ENCODE peak calls at places on chromosomes 11 and 22, in six cellular contexts. U is mucosa of gallbladder, X is HAP-1, S is nephron progenitor cell, Z is amygdala, F is Calu3. W is an unnamed sample.

GRCh38 chr11:73141309-73142127 is 600 bp downstream of the FCHSD2 start:
- DNase-seq in Z (peak), S (peak), F (peak), U (peak), X (peak), W (peak)

GRCh38 chr11:47010192-47010591 is 73.6 kb downstream of the CSTPP1 start:
- DNase-seq in X (no peak), F (no peak), Z (no peak), S (no peak), U (peak), W (no peak)

GRCh38 chr11:829116-829945 is 1.6 kb downstream of the CRACR2B start:
- DNase-seq in Z (no peak), X (no peak), S (no peak), U (no peak), F (no peak), W (no peak)

GRCh38 chr11:5631969-5632635 is 7.3 kb downstream of the TRIM34 start:
- DNase-seq in U (no peak), Z (no peak), X (no peak), F (no peak), S (no peak), W (no peak)

GRCh38 chr11:111659201-111659600 is 57.0 kb downstream of the SIK2 start:
- DNase-seq in S (no peak), X (no peak), U (no peak), Z (no peak), F (no peak), W (no peak)

GRCh38 chr22:21697866-21698265 is 32.1 kb downstream of the PPIL2 start:
- DNase-seq in S (no peak), X (no peak), Z (no peak), U (no peak), F (no peak), W (no peak)

GRCh38 chr11:121892131-121892681 is 223.8 kb downstream of the BLID start:
- DNase-seq in Z (no peak), S (no peak), F (no peak), U (no peak), X (no peak), W (no peak)

GRCh38 chr11:105109353-105109752 is 30.2 kb downstream of the CARD18 start:
- DNase-seq in U (no peak), X (no peak), S (no peak), Z (no peak), F (no peak), W (no peak)

GRCh38 chr11:64675417-64676252 is 47.4 kb downstream of the NRXN2 start:
- DNase-seq in U (peak), F (no peak), Z (no peak), X (no peak), S (peak), W (peak)

GRCh38 chr11:11411401-11411985 is 58.4 kb upstream of the CSNK2A3 start:
- DNase-seq in S (no peak), Z (no peak), F (no peak), X (no peak), U (no peak), W (no peak)

GRCh38 chr11:47983464-47984397 is 3.4 kb downstream of the PTPRJ start:
- DNase-seq in X (peak), S (no peak), F (no peak), U (no peak), Z (no peak), W (no peak)

GRCh38 chr22:44395116-44396005 is 82.6 kb upstream of the SHISAL1 start:
- DNase-seq in S (no peak), F (no peak), U (no peak), Z (no peak), X (no peak), W (no peak)

GRCh38 chr22:43239102-43239875 is 52.4 kb upstream of the TTLL12 start:
- DNase-seq in F (no peak), Z (no peak), X (no peak), S (no peak), U (no peak), W (peak)

GRCh38 chr22:48559647-48560388 is 1267.9 kb downstream of the BRD1 start:
- DNase-seq in U (no peak), S (no peak), Z (no peak), F (no peak), X (no peak), W (no peak)

GRCh38 chr11:57399221-57399620 is 8.8 kb upstream of the PRG2 start:
- DNase-seq in U (no peak), F (no peak), Z (no peak), S (no peak), X (no peak), W (no peak)

GRCh38 chr22:46373838-46374662 is 38.5 kb downstream of the TRMU start:
- DNase-seq in X (no peak), Z (no peak), F (no peak), U (no peak), S (no peak), W (no peak)

GRCh38 chr11:106551744-106552671 is 466.3 kb downstream of the GUCY1A2 start:
- DNase-seq in F (no peak), U (no peak), S (no peak), Z (no peak), X (no peak), W (no peak)